ENCODE peak calls at places on chromosomes 11 and 22, in four cellular contexts. One of them, this sample, is unnamed.

GRCh38 chr11:124798991-124799383 is 1.2 kb downstream of the MSANTD2 start:
- DNase-seq in uterus: no peak
- DNase-seq in foreskin keratinocyte: peak; percentile 46
- DNase-seq in IMR-90: peak; percentile 77
- DNase-seq in this sample: no peak

GRCh38 chr11:62534779-62535545 is 11.6 kb downstream of the AHNAK start:
- DNase-seq in uterus: no peak
- DNase-seq in foreskin keratinocyte: no peak
- DNase-seq in IMR-90: no peak
- DNase-seq in this sample: no peak

GRCh38 chr22:17578129-17578754 is 14.9 kb downstream of the SLC25A18 start:
- DNase-seq in uterus: no peak
- DNase-seq in foreskin keratinocyte: no peak
- DNase-seq in IMR-90: peak; percentile 36
- DNase-seq in this sample: no peak

GRCh38 chr11:17014774-17015638 is 792 bp upstream of the PLEKHA7 start:
- DNase-seq in uterus: no peak
- DNase-seq in foreskin keratinocyte: peak; percentile 28
- DNase-seq in IMR-90: no peak
- DNase-seq in this sample: no peak

GRCh38 chr22:23183107-23183698 is 2.9 kb downstream of the BCR start:
- DNase-seq in uterus: no peak
- DNase-seq in foreskin keratinocyte: no peak
- DNase-seq in IMR-90: peak; percentile 66
- DNase-seq in this sample: peak; percentile 80

GRCh38 chr11:74462009-74462408 is 5.3 kb downstream of the KCNE3 start:
- DNase-seq in uterus: peak; percentile 73
- DNase-seq in foreskin keratinocyte: no peak
- DNase-seq in IMR-90: no peak
- DNase-seq in this sample: no peak

GRCh38 chr11:115550291-115551059 is 46.3 kb upstream of the CADM1 start:
- DNase-seq in uterus: no peak
- DNase-seq in foreskin keratinocyte: no peak
- DNase-seq in IMR-90: no peak
- DNase-seq in this sample: no peak

GRCh38 chr11:70570693-70571395 is 172.5 kb downstream of the CTTN start:
- DNase-seq in uterus: no peak
- DNase-seq in foreskin keratinocyte: no peak
- DNase-seq in IMR-90: no peak
- DNase-seq in this sample: no peak

GRCh38 chr11:12810497-12810896 is 136.3 kb downstream of the TEAD1 start:
- DNase-seq in uterus: no peak
- DNase-seq in foreskin keratinocyte: no peak
- DNase-seq in IMR-90: peak; percentile 64
- DNase-seq in this sample: no peak

GRCh38 chr11:132982769-132983168 is 549.5 kb downstream of the OPCML start:
- DNase-seq in uterus: no peak
- DNase-seq in foreskin keratinocyte: no peak
- DNase-seq in IMR-90: no peak
- DNase-seq in this sample: no peak

GRCh38 chr11:19311306-19312030 is 70.7 kb upstream of the E2F8 start:
- DNase-seq in uterus: peak; percentile 22
- DNase-seq in foreskin keratinocyte: peak; percentile 29
- DNase-seq in IMR-90: peak; percentile 50
- DNase-seq in this sample: no peak

GRCh38 chr11:117529767-117530166 is 202.1 kb downstream of the CEP164 start:
- DNase-seq in uterus: no peak
- DNase-seq in foreskin keratinocyte: no peak
- DNase-seq in IMR-90: no peak
- DNase-seq in this sample: no peak

GRCh38 chr22:40898850-40899357 is 37.0 kb upstream of the DNAJB7 start:
- DNase-seq in uterus: no peak
- DNase-seq in foreskin keratinocyte: peak; percentile 52
- DNase-seq in IMR-90: peak; percentile 67
- DNase-seq in this sample: no peak

GRCh38 chr11:68610452-68611116 is 73.8 kb upstream of the GAL start:
- DNase-seq in uterus: no peak
- DNase-seq in foreskin keratinocyte: no peak
- DNase-seq in IMR-90: peak; percentile 5
- DNase-seq in this sample: no peak

GRCh38 chr11:112789481-112789880 is 171.7 kb upstream of the NCAM1 start:
- DNase-seq in uterus: no peak
- DNase-seq in foreskin keratinocyte: no peak
- DNase-seq in IMR-90: no peak
- DNase-seq in this sample: no peak

GRCh38 chr22:17607891-17608521 is 20.5 kb downstream of the ATP6V1E1 start:
- DNase-seq in uterus: no peak
- DNase-seq in foreskin keratinocyte: peak; percentile 30
- DNase-seq in IMR-90: peak; percentile 10
- DNase-seq in this sample: no peak

GRCh38 chr11:44955019-44955738 is 4.5 kb upstream of the TP53I11 start:
- DNase-seq in uterus: peak; percentile 59
- DNase-seq in foreskin keratinocyte: no peak
- DNase-seq in IMR-90: peak; percentile 92
- DNase-seq in this sample: no peak

GRCh38 chr11:32792948-32793475 is 1.4 kb downstream of the CCDC73 start:
- DNase-seq in uterus: peak; percentile 60
- DNase-seq in foreskin keratinocyte: peak; percentile 30
- DNase-seq in IMR-90: peak; percentile 27
- DNase-seq in this sample: peak; percentile 63

GRCh38 chr11:18010271-18010670 is 2.6 kb downstream of the SERGEF start:
- DNase-seq in uterus: no peak
- DNase-seq in foreskin keratinocyte: no peak
- DNase-seq in IMR-90: no peak
- DNase-seq in this sample: no peak

GRCh38 chr11:3984896-3985295 is 109.7 kb upstream of the RRM1 start:
- DNase-seq in uterus: no peak
- DNase-seq in foreskin keratinocyte: no peak
- DNase-seq in IMR-90: peak; percentile 17
- DNase-seq in this sample: no peak

GRCh38 chr11:132177106-132177505 is 806.7 kb downstream of the NTM start:
- DNase-seq in uterus: no peak
- DNase-seq in foreskin keratinocyte: peak; percentile 27
- DNase-seq in IMR-90: peak; percentile 70
- DNase-seq in this sample: no peak

GRCh38 chr22:46900549-46900948 is 138.1 kb downstream of the TBC1D22A start:
- DNase-seq in uterus: no peak
- DNase-seq in foreskin keratinocyte: no peak
- DNase-seq in IMR-90: no peak
- DNase-seq in this sample: no peak

GRCh38 chr11:19432370-19433163 is 191.8 kb upstream of the E2F8 start:
- DNase-seq in uterus: no peak
- DNase-seq in foreskin keratinocyte: peak; percentile 85
- DNase-seq in IMR-90: peak; percentile 94
- DNase-seq in this sample: no peak

GRCh38 chr11:8810331-8811301 is 100.4 kb upstream of the AKIP1 start:
- DNase-seq in uterus: peak; percentile 89
- DNase-seq in foreskin keratinocyte: peak; percentile 83
- DNase-seq in IMR-90: peak; percentile 81
- DNase-seq in this sample: peak; percentile 74

GRCh38 chr11:3823762-3824506 is 15.6 kb downstream of the PGAP2 start:
- DNase-seq in uterus: no peak
- DNase-seq in foreskin keratinocyte: no peak
- DNase-seq in IMR-90: no peak
- DNase-seq in this sample: no peak

GRCh38 chr11:12543596-12544415 is 130.4 kb upstream of the TEAD1 start:
- DNase-seq in uterus: no peak
- DNase-seq in foreskin keratinocyte: peak; percentile 83
- DNase-seq in IMR-90: no peak
- DNase-seq in this sample: no peak

GRCh38 chr11:134586726-134587125 is 174.7 kb upstream of the B3GAT1 start:
- DNase-seq in uterus: no peak
- DNase-seq in foreskin keratinocyte: no peak
- DNase-seq in IMR-90: no peak
- DNase-seq in this sample: no peak

GRCh38 chr11:31817621-31818493 is 6.7 kb upstream of the PAX6 start:
- DNase-seq in uterus: no peak
- DNase-seq in foreskin keratinocyte: no peak
- DNase-seq in IMR-90: no peak
- DNase-seq in this sample: no peak

GRCh38 chr11:12195773-12196172 is 85.4 kb downstream of the MICAL2 start:
- DNase-seq in uterus: no peak
- DNase-seq in foreskin keratinocyte: no peak
- DNase-seq in IMR-90: no peak
- DNase-seq in this sample: no peak

DNA sequence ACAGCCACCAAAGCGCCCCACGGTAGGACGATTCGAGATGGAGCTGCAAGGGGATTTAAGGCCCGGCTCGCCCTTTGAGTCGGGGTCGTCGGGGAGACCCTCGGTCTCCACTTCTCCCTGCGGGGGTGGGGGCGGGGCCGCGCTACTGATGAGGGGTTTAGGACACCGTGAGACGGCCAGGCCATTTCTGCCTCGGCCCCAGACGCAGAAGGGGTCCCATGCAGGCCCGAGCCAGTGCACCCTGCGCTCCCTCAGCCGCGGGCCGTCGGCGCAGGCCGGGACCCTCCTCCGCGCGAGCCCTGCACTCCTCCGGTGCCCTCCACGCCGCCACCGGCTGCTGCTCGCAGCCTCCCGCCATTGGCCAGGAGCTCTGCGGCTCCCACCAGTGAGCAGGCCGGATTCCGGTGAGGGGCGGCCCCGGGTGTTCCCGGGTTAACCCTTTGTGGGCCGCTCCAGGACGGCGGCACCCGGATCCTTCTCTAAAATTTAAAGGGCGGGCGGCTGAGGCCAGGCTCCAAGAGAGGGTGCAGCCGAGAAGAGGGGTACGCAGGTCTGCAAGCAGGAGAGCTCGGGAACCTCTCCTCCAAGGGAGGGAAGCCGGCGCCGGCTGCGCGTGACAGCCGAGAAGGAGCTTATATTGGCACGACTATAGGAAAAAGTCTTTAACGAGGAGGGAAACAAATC is 18.0 kb downstream of the CREB3L1 start:
- DNase-seq in uterus: peak; percentile 78
- DNase-seq in foreskin keratinocyte: peak; percentile 49
- DNase-seq in IMR-90: peak; percentile 72
- DNase-seq in this sample: no peak
- H3K27ac ChIP-seq in uterus: peak overlapping the region; percentile 81
- H3K27ac ChIP-seq in foreskin keratinocyte: no peak overlapping the region
- H3K27ac ChIP-seq in IMR-90: peak overlapping the region; percentile 98
- H3K27ac ChIP-seq in this sample: no peak overlapping the region

GRCh38 chr22:38491707-38492348 is 14.3 kb downstream of the DDX17 start:
- DNase-seq in uterus: no peak
- DNase-seq in foreskin keratinocyte: no peak
- DNase-seq in IMR-90: peak; percentile 50
- DNase-seq in this sample: no peak

GRCh38 chr22:38489561-38490133 is 16.5 kb downstream of the DDX17 start:
- DNase-seq in uterus: no peak
- DNase-seq in foreskin keratinocyte: no peak
- DNase-seq in IMR-90: no peak
- DNase-seq in this sample: no peak

GRCh38 chr22:38490475-38490874 is 15.6 kb downstream of the DDX17 start:
- DNase-seq in uterus: no peak
- DNase-seq in foreskin keratinocyte: no peak
- DNase-seq in IMR-90: no peak
- DNase-seq in this sample: no peak

GRCh38 chr22:38489142-38489541 is 17.0 kb downstream of the DDX17 start:
- DNase-seq in uterus: no peak
- DNase-seq in foreskin keratinocyte: no peak
- DNase-seq in IMR-90: no peak
- DNase-seq in this sample: no peak

GRCh38 chr22:38490915-38491314 is 15.2 kb downstream of the DDX17 start:
- DNase-seq in uterus: peak; percentile 73
- DNase-seq in foreskin keratinocyte: no peak
- DNase-seq in IMR-90: peak; percentile 79
- DNase-seq in this sample: peak; percentile 8
- H3K27ac ChIP-seq in uterus: peak overlapping the region; percentile 46
- H3K27ac ChIP-seq in foreskin keratinocyte: no peak overlapping the region
- H3K27ac ChIP-seq in IMR-90: no peak overlapping the region
- H3K27ac ChIP-seq in this sample: no peak overlapping the region

GRCh38 chr11:67416416-67417335 is 1.2 kb downstream of the CARNS1 start:
- DNase-seq in uterus: no peak
- DNase-seq in foreskin keratinocyte: no peak
- DNase-seq in IMR-90: no peak
- DNase-seq in this sample: no peak

GRCh38 chr11:67419330-67420049 is 4.0 kb downstream of the CARNS1 start:
- DNase-seq in uterus: no peak
- DNase-seq in foreskin keratinocyte: no peak
- DNase-seq in IMR-90: no peak
- DNase-seq in this sample: no peak

GRCh38 chr11:67417425-67417824 is 1.9 kb downstream of the CARNS1 start:
- DNase-seq in uterus: no peak
- DNase-seq in foreskin keratinocyte: no peak
- DNase-seq in IMR-90: no peak
- DNase-seq in this sample: no peak

GRCh38 chr11:67420147-67420645 is 4.7 kb downstream of the CARNS1 start:
- DNase-seq in uterus: no peak
- DNase-seq in foreskin keratinocyte: no peak
- DNase-seq in IMR-90: no peak
- DNase-seq in this sample: no peak

GRCh38 chr11:67418476-67419281 is 3.2 kb downstream of the CARNS1 start:
- DNase-seq in uterus: no peak
- DNase-seq in foreskin keratinocyte: no peak
- DNase-seq in IMR-90: no peak
- DNase-seq in this sample: no peak
- H3K27ac ChIP-seq in uterus: no peak overlapping the region
- H3K27ac ChIP-seq in foreskin keratinocyte: no peak overlapping the region
- H3K27ac ChIP-seq in IMR-90: no peak overlapping the region
- H3K27ac ChIP-seq in this sample: no peak overlapping the region

GRCh38 chr11:118618991-118619375 is 11.6 kb downstream of the PHLDB1 start:
- DNase-seq in uterus: peak; percentile 52
- DNase-seq in foreskin keratinocyte: no peak
- DNase-seq in IMR-90: peak; percentile 78
- DNase-seq in this sample: no peak
- H3K27ac ChIP-seq in uterus: peak overlapping the region; percentile 90
- H3K27ac ChIP-seq in foreskin keratinocyte: no peak overlapping the region
- H3K27ac ChIP-seq in IMR-90: peak overlapping the region; percentile 95
- H3K27ac ChIP-seq in this sample: peak overlapping the region; percentile 90

DNA sequence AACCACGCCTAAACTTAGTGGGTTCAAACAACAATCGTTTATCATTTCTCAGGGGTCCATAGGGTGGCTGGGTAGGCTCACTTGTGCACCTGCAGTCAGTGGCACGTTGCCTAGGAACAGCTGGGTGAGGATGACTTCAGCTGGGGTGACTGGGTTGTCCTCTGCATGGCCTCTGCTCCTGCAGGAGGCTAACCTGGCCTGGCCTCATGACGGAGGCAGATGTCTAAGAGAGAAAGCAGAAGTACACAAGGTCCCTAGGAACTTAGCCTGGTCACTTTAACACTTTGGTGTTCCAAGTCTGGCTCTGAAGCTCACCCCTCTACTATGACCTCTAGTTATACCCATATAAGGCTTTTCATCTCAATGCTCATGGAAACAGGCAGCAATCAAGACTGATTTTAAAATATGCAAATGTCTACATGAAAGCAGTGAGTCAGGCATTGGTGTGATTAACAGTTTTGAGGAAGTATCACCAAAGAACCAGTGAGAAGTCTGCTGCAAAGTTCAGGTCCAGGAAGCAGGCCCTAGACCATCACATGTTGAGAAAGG is 10.8 kb downstream of the OLFML1 start:
- DNase-seq in uterus: no peak
- DNase-seq in foreskin keratinocyte: no peak
- DNase-seq in IMR-90: no peak
- DNase-seq in this sample: no peak
- H3K27ac ChIP-seq in uterus: no peak overlapping the region
- H3K27ac ChIP-seq in foreskin keratinocyte: no peak overlapping the region
- H3K27ac ChIP-seq in IMR-90: no peak overlapping the region
- H3K27ac ChIP-seq in this sample: no peak overlapping the region